ENCODE peak calls at places on chromosomes 7 and 10, in six cellular contexts. One of them, this sample, is unnamed.

GRCh38 chr7:48299580-48300169 is 128.4 kb downstream of the ABCA13 start:
- DNase-seq in HepG2: peak; percentile 47
- DNase-seq in WTC11: peak; percentile 67
- DNase-seq in K562: peak; percentile 52
- DNase-seq in H1: no peak
- DNase-seq in GM12878: peak; percentile 17
- DNase-seq in this sample: peak; percentile 74

GRCh38 chr10:17113889-17114288 is 15.7 kb downstream of the CUBN start:
- DNase-seq in HepG2: no peak
- DNase-seq in WTC11: no peak
- DNase-seq in K562: no peak
- DNase-seq in H1: no peak
- DNase-seq in GM12878: no peak
- DNase-seq in this sample: no peak

GRCh38 chr10:31770307-31770902 is 158.2 kb downstream of the ARHGAP12 start:
- DNase-seq in HepG2: peak; percentile 10
- DNase-seq in WTC11: peak; percentile 53
- DNase-seq in K562: peak; percentile 63
- DNase-seq in H1: no peak
- DNase-seq in GM12878: no peak
- DNase-seq in this sample: peak; percentile 58

GRCh38 chr10:70585555-70586243 is 16.8 kb downstream of the PRF1 start:
- DNase-seq in HepG2: no peak
- DNase-seq in WTC11: no peak
- DNase-seq in K562: no peak
- DNase-seq in H1: no peak
- DNase-seq in GM12878: no peak
- DNase-seq in this sample: no peak

GRCh38 chr10:11616021-11616420 is 4.6 kb upstream of the USP6NL start:
- DNase-seq in HepG2: no peak
- DNase-seq in WTC11: no peak
- DNase-seq in K562: no peak
- DNase-seq in H1: no peak
- DNase-seq in GM12878: no peak
- DNase-seq in this sample: no peak

GRCh38 chr7:12146813-12147212 is 64.3 kb upstream of the TMEM106B start:
- DNase-seq in HepG2: no peak
- DNase-seq in WTC11: no peak
- DNase-seq in K562: no peak
- DNase-seq in H1: no peak
- DNase-seq in GM12878: no peak
- DNase-seq in this sample: peak; percentile 69

GRCh38 chr10:79313320-79313719 is 33.9 kb upstream of the PPIF start:
- DNase-seq in HepG2: no peak
- DNase-seq in WTC11: no peak
- DNase-seq in K562: no peak
- DNase-seq in H1: no peak
- DNase-seq in GM12878: no peak
- DNase-seq in this sample: no peak

GRCh38 chr7:122676466-122676865 is 22.5 kb downstream of the RNF133 start:
- DNase-seq in HepG2: no peak
- DNase-seq in WTC11: no peak
- DNase-seq in K562: no peak
- DNase-seq in H1: no peak
- DNase-seq in GM12878: no peak
- DNase-seq in this sample: no peak

GRCh38 chr7:121182902-121183301 is 145.9 kb upstream of the WNT16 start:
- DNase-seq in HepG2: no peak
- DNase-seq in WTC11: no peak
- DNase-seq in K562: no peak
- DNase-seq in H1: no peak
- DNase-seq in GM12878: no peak
- DNase-seq in this sample: no peak

GRCh38 chr7:95209778-95210177 is 114.6 kb downstream of the PON1 start:
- DNase-seq in HepG2: no peak
- DNase-seq in WTC11: no peak
- DNase-seq in K562: no peak
- DNase-seq in H1: no peak
- DNase-seq in GM12878: no peak
- DNase-seq in this sample: no peak
- TF ChIP-seq CREB1 in HepG2: no peak
- TF ChIP-seq CREB1 in WTC11: no peak
- TF ChIP-seq CREB1 in K562: no peak
- TF ChIP-seq CREB1 in H1: no peak
- TF ChIP-seq CREB1 in GM12878: no peak
- TF ChIP-seq CREB1 in this sample: no peak

DNA sequence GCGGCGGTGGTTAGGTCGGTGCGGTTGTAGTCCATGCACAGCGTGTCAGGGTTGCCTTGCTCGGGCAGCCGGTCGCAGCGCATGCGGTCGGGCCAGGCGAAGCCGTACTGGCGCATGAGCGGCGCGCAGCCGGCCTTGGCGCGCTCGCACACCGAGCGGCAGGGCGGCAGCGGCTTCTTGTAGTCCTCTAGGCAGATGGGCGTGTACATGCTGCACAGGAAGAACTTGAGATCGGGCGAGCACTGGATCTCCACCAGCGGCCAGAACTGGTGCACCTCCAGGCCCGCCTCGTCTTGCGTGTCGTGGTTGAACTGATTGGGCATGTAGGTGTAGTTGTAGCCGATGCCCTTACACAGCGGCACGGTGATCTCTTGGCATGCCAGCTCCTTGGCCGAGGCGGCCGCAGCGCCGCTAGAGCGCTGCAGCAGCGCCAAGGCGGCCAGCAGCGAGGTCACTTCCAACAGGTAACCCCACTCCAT is 1.1 kb downstream of the FZD8 start:
- DNase-seq in HepG2: peak; percentile 32
- DNase-seq in WTC11: peak; percentile 71
- DNase-seq in K562: no peak
- DNase-seq in H1: no peak
- DNase-seq in GM12878: no peak
- DNase-seq in this sample: peak; percentile 83
- TF ChIP-seq CREB1 in HepG2: no peak
- TF ChIP-seq CREB1 in WTC11: peak; percentile 93
- TF ChIP-seq CREB1 in K562: no peak
- TF ChIP-seq CREB1 in H1: no peak
- TF ChIP-seq CREB1 in GM12878: no peak
- TF ChIP-seq CREB1 in this sample: no peak

DNA sequence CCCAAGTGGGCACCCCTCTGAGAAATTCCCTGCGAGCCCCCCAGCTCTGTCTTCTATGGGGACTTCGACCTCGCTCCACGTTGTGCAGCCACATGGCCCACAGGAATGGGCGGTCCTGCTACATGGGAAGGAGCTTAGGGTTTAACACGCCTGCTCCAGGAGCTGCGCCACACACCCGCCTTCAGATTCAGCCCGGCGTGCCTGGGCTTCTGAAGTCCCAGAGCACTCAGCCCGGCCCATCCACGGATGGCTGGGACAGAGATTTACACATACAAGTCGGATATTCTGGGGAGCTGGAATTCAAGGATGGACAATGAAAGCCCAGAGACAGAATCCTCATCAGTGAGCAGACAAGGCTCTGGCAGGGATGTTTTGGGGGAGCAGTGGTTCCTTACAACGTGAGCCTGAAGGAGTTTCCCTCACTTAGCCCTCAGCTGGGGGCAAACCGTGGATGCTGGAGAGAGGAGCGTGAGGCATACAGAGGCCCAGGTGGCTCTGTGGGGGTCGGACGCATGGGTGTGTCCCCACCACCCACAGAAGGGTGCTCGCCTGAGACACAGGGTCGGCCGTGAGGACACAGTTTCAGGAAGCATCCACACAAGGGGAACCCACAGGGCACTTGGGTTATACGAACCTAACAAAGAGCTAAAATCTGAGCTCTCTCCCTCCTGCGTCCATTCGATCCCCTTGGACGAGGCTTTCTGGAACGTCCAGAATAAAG is 372.9 kb downstream of the DNAJB6 start:
- DNase-seq in HepG2: no peak
- DNase-seq in WTC11: peak; percentile 9
- DNase-seq in K562: no peak
- DNase-seq in H1: no peak
- DNase-seq in GM12878: no peak
- DNase-seq in this sample: no peak
- TF ChIP-seq CREB1 in HepG2: no peak
- TF ChIP-seq CREB1 in WTC11: no peak
- TF ChIP-seq CREB1 in K562: no peak
- TF ChIP-seq CREB1 in H1: no peak
- TF ChIP-seq CREB1 in GM12878: no peak
- TF ChIP-seq CREB1 in this sample: no peak

GRCh38 chr7:22399546-22399945 is 42.6 kb upstream of the RAPGEF5 start:
- DNase-seq in HepG2: no peak
- DNase-seq in WTC11: no peak
- DNase-seq in K562: no peak
- DNase-seq in H1: no peak
- DNase-seq in GM12878: no peak
- DNase-seq in this sample: no peak
- TF ChIP-seq CREB1 in HepG2: no peak
- TF ChIP-seq CREB1 in WTC11: no peak
- TF ChIP-seq CREB1 in K562: no peak
- TF ChIP-seq CREB1 in H1: no peak
- TF ChIP-seq CREB1 in GM12878: no peak
- TF ChIP-seq CREB1 in this sample: no peak

GRCh38 chr7:149238051-149238450 is 1.4 kb upstream of the ZNF212 start:
- DNase-seq in HepG2: no peak
- DNase-seq in WTC11: no peak
- DNase-seq in K562: no peak
- DNase-seq in H1: no peak
- DNase-seq in GM12878: no peak
- DNase-seq in this sample: no peak
- TF ChIP-seq CREB1 in HepG2: no peak
- TF ChIP-seq CREB1 in WTC11: no peak
- TF ChIP-seq CREB1 in K562: no peak
- TF ChIP-seq CREB1 in H1: no peak
- TF ChIP-seq CREB1 in GM12878: no peak
- TF ChIP-seq CREB1 in this sample: no peak

DNA sequence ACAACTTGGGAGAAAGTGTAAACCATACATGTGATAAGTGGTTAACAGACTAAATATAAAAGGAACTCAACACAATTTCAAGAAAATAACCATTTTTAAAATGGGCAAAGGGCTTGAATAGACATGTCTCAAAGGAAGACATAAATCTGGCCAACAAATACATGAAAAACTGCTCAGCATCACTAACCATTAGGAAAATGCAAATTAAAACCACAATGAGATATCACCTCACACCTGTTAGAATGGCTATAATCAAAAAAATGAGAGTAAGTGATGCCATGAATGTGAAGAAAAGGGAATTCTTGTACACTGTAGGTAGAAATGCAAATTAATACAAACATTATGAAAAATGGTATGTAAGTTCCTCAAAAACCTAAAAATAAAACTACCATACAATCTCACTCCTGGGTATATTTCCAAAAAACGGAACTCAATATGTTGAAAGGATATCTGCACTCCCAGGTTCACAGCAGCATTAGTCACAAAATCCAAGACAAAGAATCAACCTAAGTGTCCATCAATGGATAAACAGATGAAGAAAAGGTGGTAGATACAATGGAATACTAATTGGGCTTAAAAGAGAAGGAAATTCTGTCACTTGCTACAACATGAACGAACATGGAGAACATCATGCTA is 5.6 kb downstream of the SNX13 start:
- DNase-seq in HepG2: no peak
- DNase-seq in WTC11: no peak
- DNase-seq in K562: no peak
- DNase-seq in H1: no peak
- DNase-seq in GM12878: no peak
- DNase-seq in this sample: no peak
- TF ChIP-seq CREB1 in HepG2: no peak
- TF ChIP-seq CREB1 in WTC11: no peak
- TF ChIP-seq CREB1 in K562: no peak
- TF ChIP-seq CREB1 in H1: no peak
- TF ChIP-seq CREB1 in GM12878: no peak
- TF ChIP-seq CREB1 in this sample: no peak

GRCh38 chr10:101016814-101017213 is 14.1 kb downstream of the PDZD7 start:
- DNase-seq in HepG2: no peak
- DNase-seq in WTC11: no peak
- DNase-seq in K562: no peak
- DNase-seq in H1: no peak
- DNase-seq in GM12878: no peak
- DNase-seq in this sample: no peak

GRCh38 chr10:101020427-101020826 is 10.5 kb downstream of the PDZD7 start:
- DNase-seq in HepG2: no peak
- DNase-seq in WTC11: no peak
- DNase-seq in K562: no peak
- DNase-seq in H1: no peak
- DNase-seq in GM12878: no peak
- DNase-seq in this sample: no peak

GRCh38 chr10:101018118-101018599 is 12.8 kb downstream of the PDZD7 start:
- DNase-seq in HepG2: peak; percentile 68
- DNase-seq in WTC11: no peak
- DNase-seq in K562: no peak
- DNase-seq in H1: no peak
- DNase-seq in GM12878: no peak
- DNase-seq in this sample: peak; percentile 86

GRCh38 chr10:101019440-101019703 is 11.6 kb downstream of the PDZD7 start:
- DNase-seq in HepG2: no peak
- DNase-seq in WTC11: no peak
- DNase-seq in K562: no peak
- DNase-seq in H1: no peak
- DNase-seq in GM12878: no peak
- DNase-seq in this sample: no peak

DNA sequence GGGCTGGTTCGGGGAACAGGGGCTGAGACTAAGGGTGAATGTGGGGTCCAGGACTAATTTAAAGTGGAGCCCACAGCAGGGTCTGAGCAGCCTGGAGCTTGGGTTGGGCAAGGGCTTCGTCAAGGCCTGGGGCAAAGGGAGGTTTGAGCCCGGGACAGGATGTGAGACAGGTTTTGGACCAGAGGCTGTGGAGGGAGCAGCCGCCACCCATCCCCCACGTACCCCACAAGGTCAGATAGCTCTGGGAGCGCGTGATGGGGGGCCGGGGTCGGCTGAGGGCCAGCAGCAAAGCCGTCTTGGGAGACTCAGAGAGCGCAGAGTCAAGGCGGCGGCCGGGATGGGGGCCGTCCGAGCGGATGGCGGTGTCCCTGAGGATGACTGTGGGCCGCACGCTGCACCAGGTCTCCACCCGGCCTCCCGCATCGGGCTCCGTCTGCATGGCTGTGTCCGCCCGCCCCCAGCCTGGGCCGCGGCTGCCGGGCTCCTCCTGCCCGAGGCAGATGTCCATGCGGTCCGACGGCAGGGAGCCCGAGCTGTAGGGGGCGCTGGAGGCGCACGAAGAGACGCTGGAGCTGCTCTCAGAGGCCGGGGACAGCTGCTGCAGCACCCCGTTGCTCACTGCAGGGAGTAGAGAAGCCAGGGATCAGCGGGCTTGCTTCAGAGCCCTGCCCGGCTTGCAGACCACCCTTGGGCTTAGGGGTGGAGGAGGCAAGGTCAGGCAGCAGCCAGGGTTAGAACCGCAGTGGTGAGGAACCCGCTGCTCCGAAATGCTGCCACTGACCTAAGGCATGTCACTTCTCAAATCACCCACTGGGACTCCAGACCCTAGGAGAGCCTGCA is 12.1 kb downstream of the PDZD7 start:
- DNase-seq in HepG2: peak; percentile 72
- DNase-seq in WTC11: peak; percentile 95
- DNase-seq in K562: peak; percentile 86
- DNase-seq in H1: no peak
- DNase-seq in GM12878: no peak
- DNase-seq in this sample: peak; percentile 92
- TF ChIP-seq CREB1 in HepG2: no peak
- TF ChIP-seq CREB1 in WTC11: no peak
- TF ChIP-seq CREB1 in K562: peak; percentile 23
- TF ChIP-seq CREB1 in H1: peak; percentile 7
- TF ChIP-seq CREB1 in GM12878: no peak
- TF ChIP-seq CREB1 in this sample: no peak